ENCODE peak calls at places on chromosomes 13 and 19, in eight cellular contexts. K, E, V, Z, A, S, G and C are unnamed samples.

GRCh38 chr19:51375504-51376221 is 3.2 kb upstream of the NKG7 start:
- DNase-seq in V (no peak), Z (peak; percentile 83), A (no peak), K (no peak), E (no peak), S (no peak), G (peak; percentile 51), C (peak; percentile 25)

GRCh38 chr13:32889986-32890565 is 126.1 kb upstream of the KL start:
- DNase-seq in V (no peak), E (peak; percentile 32), S (no peak), G (no peak), K (no peak), Z (no peak), A (no peak), C (no peak)

GRCh38 chr19:5954293-5954692 is 23.6 kb downstream of the RANBP3 start:
- DNase-seq in S (no peak), K (no peak), V (no peak), G (no peak), A (no peak), E (no peak), Z (no peak), C (no peak)

GRCh38 chr13:73820285-73820684 is 313.9 kb downstream of the KLF12 start:
- DNase-seq in V (no peak), K (no peak), S (no peak), E (no peak), G (no peak), A (no peak), Z (no peak), C (no peak)

GRCh38 chr13:24203726-24204295 is 43.3 kb downstream of the SPATA13 start:
- DNase-seq in S (peak; percentile 20), G (no peak), K (no peak), E (no peak), A (no peak), Z (peak; percentile 92), V (no peak), C (no peak)

GRCh38 chr19:18419699-18420460 is 682 bp downstream of the SSBP4 start:
- DNase-seq in S (no peak), G (no peak), V (no peak), Z (no peak), K (no peak), A (peak; percentile 75), E (peak; percentile 53), C (peak; percentile 35)

GRCh38 chr19:45215391-45216191 is 29.6 kb downstream of the EXOC3L2 start:
- DNase-seq in E (no peak), S (peak; percentile 13), K (no peak), A (no peak), V (no peak), Z (no peak), G (no peak), C (no peak)

GRCh38 chr13:28464861-28465260 is 30.1 kb downstream of the FLT1 start:
- DNase-seq in G (no peak), E (no peak), A (no peak), V (no peak), S (no peak), Z (no peak), K (no peak), C (no peak)

GRCh38 chr13:48222358-48223015 is 10.5 kb upstream of the ITM2B start:
- DNase-seq in K (peak; percentile 29), E (peak; percentile 32), Z (no peak), V (peak; percentile 66), A (peak; percentile 75), G (no peak), S (no peak), C (no peak)

GRCh38 chr13:111852701-111853100 is 214.2 kb upstream of the SOX1 start:
- DNase-seq in Z (no peak), V (no peak), G (no peak), K (no peak), E (no peak), A (no peak), S (no peak), C (no peak)

GRCh38 chr19:47754206-47755064 is 9.1 kb downstream of the NOP53 start:
- DNase-seq in K (no peak), G (no peak), Z (no peak), V (no peak), A (no peak), S (no peak), E (no peak), C (no peak)

GRCh38 chr13:97810152-97810551 is 143.3 kb upstream of the IPO5 start:
- DNase-seq in G (no peak), E (peak; percentile 43), A (no peak), Z (no peak), V (peak; percentile 57), S (no peak), K (peak; percentile 13), C (no peak)

GRCh38 chr13:70732611-70733010 is 624.4 kb upstream of the KLHL1 start:
- DNase-seq in S (peak; percentile 79), Z (no peak), G (no peak), A (no peak), E (no peak), V (no peak), K (no peak), C (no peak)

GRCh38 chr13:51681037-51681678 is 96.9 kb downstream of the WDFY2 start:
- DNase-seq in V (peak; percentile 54), E (peak; percentile 94), A (no peak), Z (no peak), S (no peak), G (no peak), K (peak; percentile 78), C (no peak)

GRCh38 chr19:55647732-55648656 is at the start of gene CCDC106:
- DNase-seq in Z (peak; percentile 57), V (peak; percentile 86), E (peak; percentile 71), K (peak; percentile 73), G (peak; percentile 34), A (peak; percentile 86), S (peak; percentile 84), C (no peak)

GRCh38 chr13:29081036-29081435 is 260.9 kb downstream of the MTUS2 start:
- DNase-seq in S (no peak), Z (peak; percentile 78), E (peak; percentile 56), G (no peak), A (no peak), K (no peak), V (peak; percentile 2), C (peak; percentile 7)

GRCh38 chr13:50914848-50915247 is 5.3 kb downstream of the RNASEH2B start:
- DNase-seq in S (no peak), K (peak; percentile 45), V (no peak), A (no peak), Z (peak; percentile 75), E (peak; percentile 59), G (no peak), C (no peak)

GRCh38 chr13:46622918-46623256 is 69.9 kb downstream of the LRCH1 start:
- DNase-seq in V (peak; percentile 88), S (no peak), A (no peak), K (peak; percentile 80), Z (no peak), E (peak; percentile 29), G (no peak), C (no peak)

GRCh38 chr13:63190219-63190618 is 1774.6 kb upstream of the PCDH20 start:
- DNase-seq in E (peak; percentile 22), K (peak; percentile 41), V (no peak), G (no peak), S (no peak), A (no peak), Z (no peak), C (no peak)

GRCh38 chr19:29819300-29819699 is 7.5 kb downstream of the CCNE1 start:
- DNase-seq in A (no peak), K (no peak), S (no peak), G (no peak), E (no peak), Z (no peak), V (no peak), C (no peak)

GRCh38 chr19:56367829-56368711 is 25.3 kb downstream of the ZNF582 start:
- DNase-seq in G (peak; percentile 61), V (peak; percentile 98), E (peak; percentile 89), Z (no peak), K (peak; percentile 83), S (peak; percentile 95), A (peak; percentile 95), C (peak; percentile 20)

GRCh38 chr19:51712461-51713081 is 11.2 kb downstream of the HAS1 start:
- DNase-seq in Z (peak; percentile 54), V (peak; percentile 67), K (peak; percentile 65), G (no peak), A (no peak), S (peak; percentile 19), E (peak; percentile 75), C (no peak)

GRCh38 chr13:43878897-43879322 is 630 bp downstream of the CCDC122 start:
- DNase-seq in A (peak; percentile 90), G (peak; percentile 30), Z (no peak), V (peak; percentile 79), E (peak; percentile 90), S (no peak), K (peak; percentile 93), C (no peak)

GRCh38 chr13:51494151-51494550 is 41.3 kb upstream of the INTS6 start:
- DNase-seq in V (peak; percentile 16), Z (no peak), K (no peak), G (no peak), A (no peak), E (peak; percentile 21), S (no peak), C (no peak)

GRCh38 chr19:48543121-48543710 is 8.8 kb upstream of the SULT2B1 start:
- DNase-seq in Z (no peak), S (no peak), V (peak; percentile 64), K (peak; percentile 75), A (peak; percentile 77), E (peak; percentile 90), G (no peak), C (no peak)

GRCh38 chr19:1172353-1173159 is 1.5 kb downstream of the SBNO2 start:
- DNase-seq in G (no peak), E (peak; percentile 76), K (peak; percentile 86), V (peak; percentile 79), Z (no peak), S (no peak), A (peak; percentile 74), C (no peak)

GRCh38 chr19:14006766-14007562 is 844 bp upstream of the RFX1 start:
- DNase-seq in Z (no peak), A (peak; percentile 94), S (no peak), G (no peak), V (no peak), K (no peak), E (no peak), C (no peak)

GRCh38 chr19:13408889-13409518 is 97.3 kb downstream of the CACNA1A start:
- DNase-seq in A (no peak), K (no peak), S (no peak), Z (no peak), G (no peak), E (no peak), V (no peak), C (no peak)

GRCh38 chr19:1567116-1567847 is 843 bp downstream of the MEX3D start:
- DNase-seq in A (peak; percentile 74), V (peak; percentile 14), S (no peak), E (peak; percentile 57), Z (no peak), K (peak; percentile 41), G (no peak), C (no peak)

GRCh38 chr19:16394681-16395375 is 70.2 kb downstream of the KLF2 start:
- DNase-seq in S (no peak), A (no peak), V (peak; percentile 50), Z (peak; percentile 67), K (no peak), G (no peak), E (no peak), C (no peak)

GRCh38 chr13:19817510-19818158 is 34.9 kb upstream of the PSPC1 start:
- DNase-seq in A (no peak), E (no peak), K (no peak), V (no peak), Z (no peak), S (no peak), G (no peak), C (no peak)

GRCh38 chr13:26726684-26727083 is 33.9 kb downstream of the GPR12 start:
- DNase-seq in A (no peak), S (no peak), Z (no peak), V (no peak), G (no peak), E (no peak), K (no peak), C (no peak)

GRCh38 chr19:45630463-45630862 is 8.7 kb downstream of the EML2 start:
- DNase-seq in V (peak; percentile 86), E (peak; percentile 97), G (no peak), Z (no peak), K (peak; percentile 91), A (no peak), S (no peak), C (no peak)

GRCh38 chr19:2974342-2974932 is 2.9 kb upstream of the TLE6 start:
- DNase-seq in V (peak; percentile 81), Z (peak; percentile 37), S (no peak), A (peak; percentile 74), G (no peak), K (peak; percentile 66), E (no peak), C (no peak)